ENCODE peak calls at places on chromosomes 6 and 20, in four cellular contexts. One of them, this sample, is unnamed.

GRCh38 chr6:130725551-130725950 is 101.7 kb upstream of the SMLR1 start:
- DNase-seq in lower leg skin: no peak
- DNase-seq in GM10248: no peak
- DNase-seq in coronary artery: no peak
- DNase-seq in this sample: no peak

GRCh38 chr6:109073344-109074235 is 21.1 kb downstream of the SESN1 start:
- DNase-seq in lower leg skin: peak
- DNase-seq in GM10248: peak
- DNase-seq in coronary artery: no peak
- DNase-seq in this sample: no peak

GRCh38 chr20:25571817-25572216 is 13.5 kb downstream of the NINL start:
- DNase-seq in lower leg skin: no peak
- DNase-seq in GM10248: no peak
- DNase-seq in coronary artery: no peak
- DNase-seq in this sample: no peak

GRCh38 chr20:50663095-50663821 is 28.1 kb downstream of the RIPOR3 start:
- DNase-seq in lower leg skin: no peak
- DNase-seq in GM10248: no peak
- DNase-seq in coronary artery: no peak
- DNase-seq in this sample: no peak

GRCh38 chr6:119856136-119856535 is 506.6 kb upstream of the MAN1A1 start:
- DNase-seq in lower leg skin: no peak
- DNase-seq in GM10248: peak
- DNase-seq in coronary artery: no peak
- DNase-seq in this sample: no peak

GRCh38 chr20:45904583-45905504 is 7.1 kb downstream of the PLTP start:
- DNase-seq in lower leg skin: no peak
- DNase-seq in GM10248: no peak
- DNase-seq in coronary artery: no peak
- DNase-seq in this sample: no peak

GRCh38 chr6:42689371-42689770 is 33.0 kb downstream of the PRPH2 start:
- DNase-seq in lower leg skin: no peak
- DNase-seq in GM10248: no peak
- DNase-seq in coronary artery: no peak
- DNase-seq in this sample: no peak

GRCh38 chr6:137724495-137725211 is 142.4 kb upstream of the TNFAIP3 start:
- DNase-seq in lower leg skin: no peak
- DNase-seq in GM10248: no peak
- DNase-seq in coronary artery: no peak
- DNase-seq in this sample: no peak

GRCh38 chr6:11021714-11022113 is 22.4 kb downstream of the ELOVL2 start:
- DNase-seq in lower leg skin: no peak
- DNase-seq in GM10248: no peak
- DNase-seq in coronary artery: no peak
- DNase-seq in this sample: no peak

GRCh38 chr6:15776458-15776980 is 113.7 kb upstream of the DTNBP1 start:
- DNase-seq in lower leg skin: no peak
- DNase-seq in GM10248: no peak
- DNase-seq in coronary artery: no peak
- DNase-seq in this sample: no peak

GRCh38 chr6:89059227-89059626 is 21.3 kb upstream of the PNRC1 start:
- DNase-seq in lower leg skin: no peak
- DNase-seq in GM10248: no peak
- DNase-seq in coronary artery: no peak
- DNase-seq in this sample: no peak

GRCh38 chr20:33709398-33709797 is 10.7 kb downstream of the PXMP4 start:
- DNase-seq in lower leg skin: no peak
- DNase-seq in GM10248: no peak
- DNase-seq in coronary artery: no peak
- DNase-seq in this sample: no peak

GRCh38 chr6:48564036-48564820 is 453.2 kb upstream of the PTCHD4 start:
- DNase-seq in lower leg skin: no peak
- DNase-seq in GM10248: no peak
- DNase-seq in coronary artery: no peak
- DNase-seq in this sample: no peak

GRCh38 chr6:129494099-129494498 is 215.9 kb downstream of the ARHGAP18 start:
- DNase-seq in lower leg skin: no peak
- DNase-seq in GM10248: no peak
- DNase-seq in coronary artery: no peak
- DNase-seq in this sample: no peak

GRCh38 chr6:7846971-7847818 is 63.4 kb downstream of the TXNDC5 start:
- DNase-seq in lower leg skin: no peak
- DNase-seq in GM10248: no peak
- DNase-seq in coronary artery: no peak
- DNase-seq in this sample: no peak

GRCh38 chr6:72245565-72245964 is 359.2 kb downstream of the RIMS1 start:
- DNase-seq in lower leg skin: no peak
- DNase-seq in GM10248: no peak
- DNase-seq in coronary artery: no peak
- DNase-seq in this sample: no peak

GRCh38 chr20:17617212-17617867 is 47.5 kb downstream of the DSTN start:
- DNase-seq in lower leg skin: no peak
- DNase-seq in GM10248: peak
- DNase-seq in coronary artery: peak
- DNase-seq in this sample: peak

GRCh38 chr6:142088858-142089216 is 43.9 kb upstream of the GJE1 start:
- DNase-seq in lower leg skin: no peak
- DNase-seq in GM10248: no peak
- DNase-seq in coronary artery: no peak
- DNase-seq in this sample: no peak

GRCh38 chr20:1536893-1537730 is 20.4 kb downstream of the SIRPD start:
- DNase-seq in lower leg skin: no peak
- DNase-seq in GM10248: no peak
- DNase-seq in coronary artery: no peak
- DNase-seq in this sample: no peak

GRCh38 chr6:3811191-3811590 is 38.0 kb upstream of the FAM50B start:
- DNase-seq in lower leg skin: no peak
- DNase-seq in GM10248: no peak
- DNase-seq in coronary artery: no peak
- DNase-seq in this sample: no peak

GRCh38 chr6:104462811-104463599 is 396.7 kb downstream of the HACE1 start:
- DNase-seq in lower leg skin: no peak
- DNase-seq in GM10248: no peak
- DNase-seq in coronary artery: no peak
- DNase-seq in this sample: no peak

GRCh38 chr6:104483225-104483834 is 376.4 kb downstream of the HACE1 start:
- DNase-seq in lower leg skin: no peak
- DNase-seq in GM10248: no peak
- DNase-seq in coronary artery: no peak
- DNase-seq in this sample: no peak

GRCh38 chr6:119241124-119241491 is 108.5 kb downstream of the MAN1A1 start:
- DNase-seq in lower leg skin: no peak
- DNase-seq in GM10248: peak
- DNase-seq in coronary artery: no peak
- DNase-seq in this sample: no peak

GRCh38 chr6:101490857-101491256 is 97.3 kb downstream of the GRIK2 start:
- DNase-seq in lower leg skin: no peak
- DNase-seq in GM10248: no peak
- DNase-seq in coronary artery: no peak
- DNase-seq in this sample: no peak

GRCh38 chr6:8570241-8570924 is 135.0 kb upstream of the SLC35B3 start:
- DNase-seq in lower leg skin: no peak
- DNase-seq in GM10248: no peak
- DNase-seq in coronary artery: no peak
- DNase-seq in this sample: no peak

GRCh38 chr6:167244991-167245390 is 46.1 kb upstream of the UNC93A start:
- DNase-seq in lower leg skin: no peak
- DNase-seq in GM10248: no peak
- DNase-seq in coronary artery: no peak
- DNase-seq in this sample: no peak
- TF ChIP-seq CTCF in lower leg skin: no peak
- TF ChIP-seq CTCF in GM10248: no peak
- TF ChIP-seq CTCF in coronary artery: no peak
- TF ChIP-seq CTCF in this sample: no peak

GRCh38 chr20:55273149-55273548 is 732.2 kb downstream of the CBLN4 start:
- DNase-seq in lower leg skin: no peak
- DNase-seq in GM10248: no peak
- DNase-seq in coronary artery: no peak
- DNase-seq in this sample: no peak

GRCh38 chr20:55266361-55266760 is 739.0 kb downstream of the CBLN4 start:
- DNase-seq in lower leg skin: no peak
- DNase-seq in GM10248: no peak
- DNase-seq in coronary artery: no peak
- DNase-seq in this sample: no peak

GRCh38 chr20:55271370-55271769 is 733.9 kb downstream of the CBLN4 start:
- DNase-seq in lower leg skin: no peak
- DNase-seq in GM10248: no peak
- DNase-seq in coronary artery: no peak
- DNase-seq in this sample: no peak

GRCh38 chr20:55264825-55265224 is 740.5 kb downstream of the CBLN4 start:
- DNase-seq in lower leg skin: no peak
- DNase-seq in GM10248: no peak
- DNase-seq in coronary artery: no peak
- DNase-seq in this sample: no peak

GRCh38 chr20:55269913-55270312 is 735.4 kb downstream of the CBLN4 start:
- DNase-seq in lower leg skin: no peak
- DNase-seq in GM10248: no peak
- DNase-seq in coronary artery: no peak
- DNase-seq in this sample: no peak
- TF ChIP-seq CTCF in lower leg skin: no peak
- TF ChIP-seq CTCF in GM10248: no peak
- TF ChIP-seq CTCF in coronary artery: no peak
- TF ChIP-seq CTCF in this sample: no peak

GRCh38 chr6:36546958-36547645 is at the start of gene STK38:
- DNase-seq in lower leg skin: peak
- DNase-seq in GM10248: peak
- DNase-seq in coronary artery: peak
- DNase-seq in this sample: peak
- TF ChIP-seq CTCF in lower leg skin: no peak
- TF ChIP-seq CTCF in GM10248: peak
- TF ChIP-seq CTCF in coronary artery: no peak
- TF ChIP-seq CTCF in this sample: no peak

DNA sequence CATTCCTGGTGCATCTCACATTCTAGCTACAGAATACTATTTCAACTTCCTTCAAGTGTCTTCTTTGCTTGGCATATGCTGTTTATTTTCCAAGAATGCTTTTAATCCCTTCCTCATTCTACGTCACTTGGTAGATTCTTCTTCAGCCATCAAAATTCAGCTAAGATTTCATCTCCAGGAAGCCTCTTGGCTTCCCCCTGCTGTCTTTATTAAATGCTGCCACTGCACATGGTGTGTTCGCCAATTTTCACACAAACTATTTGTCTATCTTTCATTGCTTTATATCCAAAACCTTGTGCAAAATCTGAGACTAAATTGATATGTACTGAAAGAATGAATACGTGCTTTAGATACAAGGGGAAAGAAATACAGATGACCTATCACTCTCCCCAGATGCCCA is 253.0 kb downstream of the RFPL4B start:
- DNase-seq in lower leg skin: no peak
- DNase-seq in GM10248: no peak
- DNase-seq in coronary artery: no peak
- DNase-seq in this sample: no peak
- TF ChIP-seq CTCF in lower leg skin: no peak
- TF ChIP-seq CTCF in GM10248: no peak
- TF ChIP-seq CTCF in coronary artery: no peak
- TF ChIP-seq CTCF in this sample: no peak

GRCh38 chr6:26659042-26659359 is 545 bp downstream of the ZNF322 start:
- DNase-seq in lower leg skin: no peak
- DNase-seq in GM10248: peak
- DNase-seq in coronary artery: peak
- DNase-seq in this sample: no peak

GRCh38 chr6:26657268-26657667 is 2.3 kb downstream of the ZNF322 start:
- DNase-seq in lower leg skin: no peak
- DNase-seq in GM10248: no peak
- DNase-seq in coronary artery: no peak
- DNase-seq in this sample: no peak

DNA sequence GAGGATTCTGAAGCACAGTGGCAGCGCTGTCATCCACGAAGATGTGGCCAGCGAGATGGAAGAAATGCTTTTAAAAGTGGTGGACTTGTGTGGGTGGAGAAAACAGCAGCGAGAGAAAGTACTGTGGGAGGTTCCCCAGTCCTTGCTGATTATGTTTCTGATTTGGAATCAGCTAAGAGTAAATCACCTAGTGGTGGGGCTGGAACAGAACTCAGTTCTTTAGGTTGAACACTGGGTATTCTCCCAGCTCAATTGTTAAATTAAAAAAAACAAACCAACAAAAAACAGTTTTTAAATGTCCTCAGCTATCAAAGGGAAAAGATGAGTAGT is 515 bp upstream of the ZNF322 start:
- DNase-seq in lower leg skin: no peak
- DNase-seq in GM10248: peak
- DNase-seq in coronary artery: no peak
- DNase-seq in this sample: no peak
- TF ChIP-seq CTCF in lower leg skin: no peak
- TF ChIP-seq CTCF in GM10248: no peak
- TF ChIP-seq CTCF in coronary artery: no peak
- TF ChIP-seq CTCF in this sample: no peak

This sample was measured in omental fat pad.